ENCODE peak calls at places on chromosome 2, in five cellular contexts. Y, V, P, Q and T are unnamed samples.

GRCh38 chr2:227456772-227457171 is 15.2 kb upstream of the AGFG1 start:
- DNase-seq in Y (no peak), V (no peak), P (no peak), Q (no peak), T (no peak)

GRCh38 chr2:191451116-191451515 is 205.9 kb downstream of the MYO1B start:
- DNase-seq in Y (no peak), V (no peak), P (no peak), Q (no peak), T (no peak)

GRCh38 chr2:197784956-197785941 is at the start of gene BOLL:
- DNase-seq in Y (no peak), V (no peak), P (peak), Q (no peak), T (no peak)

GRCh38 chr2:232809349-232810124 is 33.2 kb upstream of the KCNJ13 start:
- DNase-seq in Y (no peak), V (no peak), P (no peak), Q (no peak), T (no peak)

GRCh38 chr2:121735520-121736074 is 1.1 kb downstream of the NIFK start:
- DNase-seq in Y (no peak), V (no peak), P (no peak), Q (no peak), T (no peak)

GRCh38 chr2:176647325-176648155 is 378.3 kb downstream of the MTX2 start:
- DNase-seq in Y (no peak), V (no peak), P (no peak), Q (no peak), T (no peak)

GRCh38 chr2:191933307-191934105 is 86.6 kb upstream of the CAVIN2 start:
- DNase-seq in Y (no peak), V (no peak), P (no peak), Q (no peak), T (no peak)

GRCh38 chr2:217740178-217740577 is 262.6 kb downstream of the TNS1 start:
- DNase-seq in Y (no peak), V (no peak), P (no peak), Q (no peak), T (no peak)

GRCh38 chr2:234632527-234633391 is 135.9 kb upstream of the ARL4C start:
- DNase-seq in Y (peak), V (no peak), P (no peak), Q (no peak), T (peak)

GRCh38 chr2:132038179-132038882 is 123.4 kb downstream of the ANKRD30BL start:
- DNase-seq in Y (no peak), V (no peak), P (peak), Q (no peak), T (no peak)

GRCh38 chr2:75025633-75026380 is 67.4 kb downstream of the POLE4 start:
- DNase-seq in Y (no peak), V (no peak), P (no peak), Q (no peak), T (no peak)